ENCODE peak calls at places on chromosomes 7 and 10, in four cellular contexts. W is K562, C is GM12878, Z is HL-60. R is an unnamed sample.

GRCh38 chr10:31707578-31708411 is 220.8 kb downstream of the ARHGAP12 start:
- DNase-seq in Z (peak), C (peak), W (no peak), R (peak)

GRCh38 chr7:84232653-84233052 is 38.1 kb upstream of the SEMA3A start:
- DNase-seq in C (no peak), W (no peak), Z (no peak), R (no peak)

GRCh38 chr10:79027147-79028055 is 41.4 kb upstream of the ZMIZ1 start:
- DNase-seq in C (no peak), W (peak), Z (no peak), R (no peak)

GRCh38 chr10:113044015-113044755 is 94.1 kb downstream of the TCF7L2 start:
- DNase-seq in C (no peak), Z (no peak), W (no peak), R (no peak)

GRCh38 chr7:112120818-112121217 is 85.4 kb downstream of the DOCK4 start:
- DNase-seq in C (peak), W (no peak), Z (no peak), R (no peak)

GRCh38 chr10:3887885-3888476 is 103.0 kb upstream of the KLF6 start:
- DNase-seq in W (no peak), C (peak), Z (no peak), R (no peak)

GRCh38 chr7:23334482-23335056 is 35.4 kb downstream of the MALSU1 start:
- DNase-seq in Z (no peak), W (no peak), C (no peak), R (no peak)

GRCh38 chr10:113279262-113279661 is 273.6 kb upstream of the HABP2 start:
- DNase-seq in Z (no peak), C (no peak), W (no peak), R (no peak)

GRCh38 chr7:49228447-49228846 is 304.1 kb downstream of the CDC14C start:
- DNase-seq in W (no peak), Z (no peak), C (no peak), R (no peak)

GRCh38 chr7:151426486-151426905 is 13.4 kb downstream of the CRYGN start:
- DNase-seq in Z (no peak), W (no peak), C (no peak), R (no peak)

GRCh38 chr10:119368581-119368980 is 161.2 kb downstream of the GRK5 start:
- DNase-seq in W (no peak), C (no peak), Z (no peak), R (no peak)

GRCh38 chr7:1676550-1677071 is 6.5 kb downstream of the ELFN1 start:
- DNase-seq in W (no peak), Z (no peak), C (no peak), R (no peak)

GRCh38 chr10:59177031-59177861 is 803 bp downstream of the PHYHIPL start:
- DNase-seq in W (no peak), C (no peak), Z (no peak), R (no peak)

GRCh38 chr7:16033233-16033632 is 346.8 kb upstream of the MEOX2 start:
- DNase-seq in C (no peak), W (no peak), Z (no peak), R (no peak)

GRCh38 chr10:118537623-118538022 is 57.8 kb downstream of the PRLHR start:
- DNase-seq in W (no peak), C (no peak), Z (no peak), R (no peak)

GRCh38 chr7:18345641-18346234 is 149.8 kb upstream of the HDAC9 start:
- DNase-seq in Z (no peak), W (peak), C (no peak), R (no peak)

GRCh38 chr7:151137076-151137611 is 30.4 kb downstream of the GBX1 start:
- DNase-seq in C (no peak), Z (no peak), W (no peak), R (peak)

GRCh38 chr10:115606081-115606480 is 512.9 kb downstream of the ATRNL1 start:
- DNase-seq in W (no peak), C (no peak), Z (no peak), R (no peak)

GRCh38 chr10:2938869-2939268 is 128.5 kb upstream of the PFKP start:
- DNase-seq in W (no peak), Z (no peak), C (no peak), R (no peak)

GRCh38 chr10:79098596-79099015 is 29.8 kb downstream of the ZMIZ1 start:
- DNase-seq in Z (no peak), C (peak), W (no peak), R (peak)

GRCh38 chr7:103987455-103987854 is 2.0 kb downstream of the RELN start:
- DNase-seq in C (no peak), Z (no peak), W (peak), R (no peak)

GRCh38 chr7:23105644-23106490 is at the start of gene KLHL7:
- DNase-seq in Z (peak), C (peak), W (peak), R (peak)

GRCh38 chr7:98293265-98293664 is 11.8 kb downstream of the BRI3 start:
- DNase-seq in W (no peak), C (no peak), Z (no peak), R (no peak)

GRCh38 chr10:116403740-116404250 is 23.9 kb upstream of the PNLIPRP3 start:
- DNase-seq in Z (no peak), W (no peak), C (no peak), R (no peak)

GRCh38 chr7:31134246-31135188 is 82.4 kb downstream of the ADCYAP1R1 start:
- DNase-seq in C (no peak), W (peak), Z (peak), R (peak)

GRCh38 chr7:112009081-112009480 is 197.1 kb downstream of the DOCK4 start:
- DNase-seq in Z (no peak), C (no peak), W (no peak), R (no peak)

GRCh38 chr10:80136134-80136571 is 3.6 kb downstream of the PLAC9 start:
- DNase-seq in W (no peak), Z (no peak), C (no peak), R (no peak)

GRCh38 chr10:73597346-73597745 is 6.2 kb upstream of the USP54 start:
- DNase-seq in W (no peak), C (no peak), Z (no peak), R (no peak)

GRCh38 chr10:22564060-22564459 is 150.3 kb downstream of the PIP4K2A start:
- DNase-seq in W (no peak), C (no peak), Z (no peak), R (no peak)

GRCh38 chr10:30435068-30435422 is 1.1 kb downstream of the MAP3K8 start:
- DNase-seq in Z (no peak), W (no peak), C (no peak), R (no peak)

GRCh38 chr10:103641326-103641725 is 147.8 kb downstream of the NEURL1 start:
- DNase-seq in Z (no peak), C (no peak), W (no peak), R (no peak)

GRCh38 chr7:30459591-30460245 is 18.9 kb downstream of the NOD1 start:
- DNase-seq in W (no peak), C (no peak), Z (no peak), R (no peak)

GRCh38 chr10:4549254-4549653 is 276.8 kb upstream of the AKR1E2 start:
- DNase-seq in W (no peak), C (no peak), Z (no peak), R (no peak)

GRCh38 chr7:15326044-15326644 is 235.7 kb downstream of the AGMO start:
- DNase-seq in W (no peak), Z (no peak), C (no peak), R (no peak)

GRCh38 chr10:72895236-72895850 is 1.8 kb downstream of the OIT3 start:
- DNase-seq in Z (no peak), W (no peak), C (no peak), R (no peak)

GRCh38 chr10:132705173-132705572 is 80.8 kb downstream of the NKX6-2 start:
- DNase-seq in C (no peak), W (no peak), Z (no peak), R (no peak)

GRCh38 chr10:6176691-6177231 is 26.0 kb upstream of the PFKFB3 start:
- DNase-seq in W (no peak), Z (no peak), C (no peak), R (no peak)

GRCh38 chr10:86345296-86346168 is 21.1 kb downstream of the GRID1 start:
- DNase-seq in W (no peak), C (no peak), Z (no peak), R (no peak)
- TF ChIP-seq SPI1 in W (no peak), C (no peak), Z (no peak), R (no peak)

DNA sequence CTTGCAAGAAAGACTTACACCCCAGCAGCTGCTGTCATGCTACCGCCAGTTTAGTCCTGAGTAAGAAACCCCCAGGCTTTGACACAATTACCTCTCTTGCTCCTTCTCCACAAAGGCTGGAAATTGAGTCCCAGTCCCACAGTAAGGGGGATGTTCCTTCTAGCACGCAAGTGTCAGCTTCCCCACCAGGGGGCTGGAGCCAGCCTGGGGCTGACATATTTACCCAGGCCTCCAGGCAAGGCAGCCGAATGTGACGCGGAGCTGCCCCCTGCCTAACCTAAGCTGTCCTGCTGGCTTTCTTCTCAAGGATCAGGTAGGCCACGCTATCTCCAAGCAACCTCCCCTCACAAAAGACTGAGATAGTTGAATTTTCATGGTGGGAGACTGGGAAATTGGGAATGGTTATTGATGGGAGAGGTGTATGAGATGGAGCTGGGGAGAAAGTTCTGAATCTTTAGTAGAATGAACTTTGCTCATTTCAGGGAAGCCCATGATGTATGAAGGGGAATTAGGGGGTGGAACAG is 19.2 kb upstream of the BMPER start:
- DNase-seq in Z (no peak), W (peak), C (no peak), R (no peak)
- TF ChIP-seq SPI1 in Z (no peak), W (no peak), C (no peak), R (no peak)

DNA sequence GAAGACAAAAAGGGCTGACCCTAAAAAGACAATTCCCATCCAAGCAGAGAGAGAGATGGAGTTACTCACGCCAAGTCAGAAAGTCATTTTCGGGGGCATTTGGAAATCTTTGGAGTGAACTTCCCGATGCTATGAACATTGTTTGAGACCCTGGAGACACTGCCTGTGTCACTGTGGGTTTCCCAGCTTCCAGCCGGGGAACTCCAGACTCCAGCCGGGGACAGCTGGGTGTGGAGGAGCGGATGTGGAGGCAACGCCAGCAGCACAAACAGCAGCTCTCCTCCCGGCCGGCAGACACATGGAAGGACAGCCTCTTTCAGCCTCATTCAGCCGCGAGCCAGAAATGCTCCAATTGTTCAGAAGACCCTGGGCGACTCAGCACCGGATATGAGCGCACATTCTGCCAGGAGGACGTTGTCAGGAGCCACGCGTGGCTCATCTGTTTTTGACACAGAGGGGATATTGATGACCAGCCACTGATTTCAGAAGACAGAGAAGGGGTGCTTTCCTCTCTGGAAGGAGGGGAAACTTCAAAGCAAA is 97.6 kb downstream of the PRPF18 start:
- DNase-seq in Z (no peak), C (no peak), W (no peak), R (no peak)
- TF ChIP-seq SPI1 in Z (no peak), C (no peak), W (no peak), R (no peak)

GRCh38 chr7:44215531-44215930 is 14.8 kb downstream of the YKT6 start:
- DNase-seq in Z (no peak), W (no peak), C (no peak), R (no peak)
- TF ChIP-seq SPI1 in Z (no peak), W (no peak), C (no peak), R (no peak)

GRCh38 chr10:48459270-48460147 is 145.4 kb downstream of the ARHGAP22 start:
- DNase-seq in Z (no peak), C (no peak), W (no peak), R (no peak)
- TF ChIP-seq SPI1 in Z (no peak), C (no peak), W (no peak), R (no peak)

GRCh38 chr7:128031901-128032604 is 816 bp upstream of the LRRC4 start:
- DNase-seq in W (no peak), C (no peak), Z (no peak), R (peak)
- TF ChIP-seq SPI1 in W (no peak), C (no peak), Z (no peak), R (no peak)

GRCh38 chr7:157513162-157513621 is 176.4 kb downstream of the DNAJB6 start:
- DNase-seq in C (no peak), W (no peak), Z (no peak), R (no peak)

GRCh38 chr7:157514746-157515145 is 177.9 kb downstream of the DNAJB6 start:
- DNase-seq in W (no peak), C (no peak), Z (no peak), R (no peak)

GRCh38 chr7:157514306-157514705 is 177.5 kb downstream of the DNAJB6 start:
- DNase-seq in W (no peak), C (no peak), Z (no peak), R (no peak)

GRCh38 chr7:157515342-157516041 is 178.7 kb downstream of the DNAJB6 start:
- DNase-seq in C (no peak), Z (no peak), W (no peak), R (no peak)

GRCh38 chr7:157513682-157514081 is 176.9 kb downstream of the DNAJB6 start:
- DNase-seq in C (no peak), Z (no peak), W (no peak), R (no peak)
- TF ChIP-seq SPI1 in C (no peak), Z (no peak), W (no peak), R (no peak)

DNA sequence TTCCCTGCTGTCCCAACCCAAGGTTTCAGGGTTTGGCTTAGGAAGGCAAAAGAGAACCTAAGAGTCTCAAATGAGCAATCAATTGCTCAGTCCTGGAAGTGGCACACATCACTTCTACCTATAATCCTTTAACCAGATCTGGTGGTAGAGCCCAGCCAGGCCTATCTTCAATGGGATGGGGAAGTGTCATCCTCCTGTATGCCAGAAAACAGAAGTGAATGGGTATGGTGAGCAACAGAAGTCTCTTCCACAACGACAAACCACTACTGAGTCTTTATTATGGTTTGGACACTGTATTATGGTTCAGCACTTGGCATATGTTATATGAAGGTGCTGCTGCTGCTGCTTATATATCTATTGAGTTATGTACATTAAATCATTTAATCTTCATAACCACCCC is 3.0 kb upstream of the AKR1B1 start:
- DNase-seq in Z (no peak), W (no peak), C (no peak), R (no peak)
- TF ChIP-seq SPI1 in Z (peak), W (no peak), C (no peak), R (no peak)

DNA sequence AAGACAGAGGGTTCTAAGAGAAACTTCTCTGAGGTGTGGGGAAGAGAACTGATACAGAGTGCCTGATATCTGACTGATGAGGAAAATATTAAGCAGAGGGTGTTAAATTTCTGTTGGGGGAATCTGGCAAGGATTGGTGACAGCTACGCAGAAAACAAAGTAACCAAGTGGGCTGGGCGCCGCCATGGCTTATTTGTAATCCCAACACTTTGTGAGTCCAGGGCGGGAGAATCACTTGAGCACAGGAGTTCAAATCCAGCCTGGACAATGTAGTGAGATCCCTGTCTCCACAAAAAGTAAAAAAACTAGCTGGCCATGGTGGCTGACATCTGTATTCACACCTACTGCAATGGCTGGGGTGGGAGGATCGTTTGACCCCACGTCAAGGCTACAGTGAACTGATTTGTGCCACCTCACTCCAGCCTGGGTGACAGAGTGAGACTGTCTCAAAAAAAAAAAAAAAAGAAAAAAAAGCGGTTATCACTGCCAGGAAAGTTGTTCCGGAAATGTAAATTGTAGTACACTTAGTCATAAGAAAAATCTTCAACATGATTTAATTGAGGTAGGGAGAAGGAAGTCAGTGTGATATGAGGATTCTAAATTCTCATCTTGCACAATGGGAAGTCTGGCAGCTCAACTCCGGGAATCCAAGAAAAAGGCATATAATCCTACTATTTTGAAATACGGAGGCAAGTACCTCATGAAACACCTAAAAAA is 2.3 kb upstream of the C7orf25 start:
- DNase-seq in Z (no peak), W (no peak), C (no peak), R (no peak)
- TF ChIP-seq SPI1 in Z (no peak), W (no peak), C (no peak), R (no peak)

DNA sequence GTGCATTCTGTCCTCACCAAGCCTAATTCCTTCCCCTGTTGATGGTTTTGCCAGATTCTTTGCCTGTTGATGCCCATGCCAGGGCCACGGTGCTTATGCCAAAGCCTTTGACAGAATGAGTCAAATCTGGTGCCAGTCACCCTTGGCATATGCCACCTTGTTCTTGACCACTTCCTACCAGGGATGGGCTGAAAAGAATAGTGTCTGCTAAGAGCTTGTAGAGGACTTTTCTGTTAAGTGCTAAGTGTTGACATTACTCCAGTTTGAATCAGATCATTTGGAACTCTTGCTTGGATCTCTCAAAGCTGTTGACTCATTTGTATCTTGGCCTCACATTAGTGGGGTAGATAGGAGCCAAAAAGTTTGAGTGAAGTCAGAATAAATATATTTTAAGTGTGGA is 661.2 kb downstream of the AUTS2 start:
- DNase-seq in C (no peak), Z (no peak), W (no peak), R (no peak)
- TF ChIP-seq SPI1 in C (no peak), Z (no peak), W (no peak), R (no peak)